ENCODE peak calls at places on chromosomes 16 and 17, in four cellular contexts. G, V, S and F are unnamed samples.
A peak's percentile ranks its signal among the peaks of the same experiment; 100 is the strongest.

GRCh38 chr17:194844-195602 is 13.6 kb upstream of the DOC2B start:
- DNase-seq in S (no peak), V (no peak), G (no peak), F (no peak)

GRCh38 chr16:79169239-79169638 is 431.3 kb downstream of the MAF start:
- DNase-seq in S (no peak), V (no peak), G (peak; percentile 23), F (peak; percentile 5)

GRCh38 chr16:1443403-1443973 is 868 bp downstream of the CCDC154 start:
- DNase-seq in V (no peak), G (no peak), S (no peak), F (no peak)

GRCh38 chr17:3593384-3593783 is 15.8 kb downstream of the TRPV1 start:
- DNase-seq in G (no peak), V (no peak), S (no peak), F (no peak)

GRCh38 chr16:53743149-53743566 is 39.2 kb downstream of the FTO start:
- DNase-seq in V (peak; percentile 42), S (peak; percentile 26), G (peak; percentile 29), F (peak; percentile 43)

GRCh38 chr17:29149431-29150064 is 30.6 kb downstream of the MYO18A start:
- DNase-seq in S (peak; percentile 70), G (peak; percentile 82), V (peak; percentile 87), F (peak; percentile 70)

GRCh38 chr17:19418312-19418992 is 7.4 kb downstream of the RNF112 start:
- DNase-seq in G (no peak), S (peak; percentile 86), V (no peak), F (no peak)

GRCh38 chr17:36880506-36880905 is 56.8 kb upstream of the LHX1 start:
- DNase-seq in S (no peak), G (no peak), V (no peak), F (no peak)

GRCh38 chr17:17421346-17422216 is 55.2 kb upstream of the MED9 start:
- DNase-seq in G (no peak), V (no peak), S (no peak), F (no peak)

GRCh38 chr16:89764711-89765201 is 43.4 kb downstream of the ZNF276 start:
- DNase-seq in V (no peak), G (no peak), S (no peak), F (no peak)

GRCh38 chr16:89924298-89924924 is 1.3 kb downstream of the TUBB3 start:
- DNase-seq in V (peak; percentile 66), G (peak; percentile 85), S (peak; percentile 48), F (peak; percentile 84)

GRCh38 chr17:77602883-77603640 is 355.4 kb upstream of the TNRC6C start:
- DNase-seq in V (no peak), G (no peak), S (no peak), F (no peak)

GRCh38 chr17:81580481-81580880 is 28.3 kb upstream of the FAAP100 start:
- DNase-seq in V (no peak), G (no peak), S (no peak), F (no peak)

GRCh38 chr16:66741131-66741900 is 10.1 kb downstream of the DYNC1LI2 start:
- DNase-seq in G (peak; percentile 98), V (no peak), S (peak; percentile 94), F (peak; percentile 90)

GRCh38 chr17:72691017-72691416 is 401.5 kb downstream of the SLC39A11 start:
- DNase-seq in G (no peak), V (no peak), S (no peak), F (no peak)

GRCh38 chr16:56450275-56450889 is 750 bp downstream of the NUDT21 start:
- DNase-seq in G (peak; percentile 13), S (peak; percentile 15), V (no peak), F (peak; percentile 19)

GRCh38 chr17:44979426-44980273 is 11.5 kb upstream of the C1QL1 start:
- DNase-seq in G (peak; percentile 87), V (no peak), S (no peak), F (no peak)

GRCh38 chr17:48427598-48427997 is 2.4 kb downstream of the SKAP1 start:
- DNase-seq in S (no peak), G (no peak), V (no peak), F (no peak)

GRCh38 chr16:55775857-55776256 is 57.0 kb downstream of the CES1 start:
- DNase-seq in V (no peak), S (no peak), G (no peak), F (no peak)

GRCh38 chr17:63571632-63572310 is 21.5 kb downstream of the DCAF7 start:
- DNase-seq in V (no peak), S (peak; percentile 83), G (no peak), F (peak; percentile 53)

GRCh38 chr16:29943846-29944669 is 17.8 kb upstream of the TMEM219 start:
- DNase-seq in S (peak; percentile 98), G (peak; percentile 95), V (peak; percentile 22), F (peak; percentile 98)

GRCh38 chr16:64225696-64226095 is 896.2 kb downstream of the CDH11 start:
- DNase-seq in V (no peak), G (no peak), S (no peak), F (peak; percentile 10)

GRCh38 chr16:74580828-74581227 is 26.1 kb downstream of the GLG1 start:
- DNase-seq in V (no peak), S (no peak), G (peak; percentile 68), F (peak; percentile 79)

GRCh38 chr17:29514792-29515191 is 52.0 kb downstream of the ABHD15 start:
- DNase-seq in G (no peak), V (no peak), S (peak; percentile 23), F (no peak)

GRCh38 chr16:22077700-22078313 is 14.5 kb upstream of the VWA3A start:
- DNase-seq in S (peak; percentile 74), G (peak; percentile 58), V (peak; percentile 47), F (peak; percentile 58)

GRCh38 chr17:8518858-8519257 is 83.2 kb downstream of the NDEL1 start:
- DNase-seq in G (no peak), S (no peak), V (no peak), F (no peak)

GRCh38 chr16:8686879-8687278 is 12.5 kb downstream of the ABAT start:
- DNase-seq in V (peak; percentile 29), G (no peak), S (no peak), F (no peak)

GRCh38 chr17:12983986-12984932 is 33.6 kb downstream of the ELAC2 start:
- DNase-seq in G (peak; percentile 72), V (no peak), S (peak; percentile 98), F (peak; percentile 64)